ENCODE peak calls at places on chromosomes 4 and X, in five cellular contexts. One of them, this sample, is unnamed. For H3K9me3, the result is how much of the 10 kb centered on the place peaks cover.

GRCh38 chr4:73917081-73917501 is 47.9 kb downstream of the CXCL1 start:
- DNase-seq in AG04450: peak
- DNase-seq in SK-N-SH: no peak
- DNase-seq in lower lobe of right lung: no peak
- DNase-seq in pancreas: no peak
- DNase-seq in this sample: no peak

GRCh38 chr4:675980-676870 is 1.9 kb downstream of the MYL5 start:
- DNase-seq in AG04450: no peak
- DNase-seq in SK-N-SH: no peak
- DNase-seq in lower lobe of right lung: no peak
- DNase-seq in pancreas: no peak
- DNase-seq in this sample: no peak

GRCh38 chr4:59597536-59598232 is 1602.4 kb upstream of the ADGRL3 start:
- DNase-seq in AG04450: no peak
- DNase-seq in SK-N-SH: no peak
- DNase-seq in lower lobe of right lung: no peak
- DNase-seq in pancreas: no peak
- DNase-seq in this sample: no peak

GRCh38 chr4:6463311-6464289 is 8.8 kb downstream of the PPP2R2C start:
- DNase-seq in AG04450: no peak
- DNase-seq in SK-N-SH: no peak
- DNase-seq in lower lobe of right lung: no peak
- DNase-seq in pancreas: no peak
- DNase-seq in this sample: no peak

GRCh38 chr4:7761720-7762119 is 177.9 kb downstream of the AFAP1 start:
- DNase-seq in AG04450: no peak
- DNase-seq in SK-N-SH: peak
- DNase-seq in lower lobe of right lung: peak
- DNase-seq in pancreas: no peak
- DNase-seq in this sample: peak

GRCh38 chr4:4296283-4296846 is 6.3 kb downstream of the ZBTB49 start:
- DNase-seq in AG04450: no peak
- DNase-seq in SK-N-SH: no peak
- DNase-seq in lower lobe of right lung: no peak
- DNase-seq in pancreas: no peak
- DNase-seq in this sample: no peak

GRCh38 chr4:143358923-143359694 is 22.4 kb downstream of the GAB1 start:
- DNase-seq in AG04450: no peak
- DNase-seq in SK-N-SH: no peak
- DNase-seq in lower lobe of right lung: peak
- DNase-seq in pancreas: peak
- DNase-seq in this sample: no peak

GRCh38 chr4:170011921-170012628 is 14.1 kb downstream of the MFAP3L start:
- DNase-seq in AG04450: no peak
- DNase-seq in SK-N-SH: no peak
- DNase-seq in lower lobe of right lung: no peak
- DNase-seq in pancreas: no peak
- DNase-seq in this sample: no peak

GRCh38 chrX:45852884-45853283 is 652.2 kb upstream of the DIPK2B start:
- DNase-seq in AG04450: no peak
- DNase-seq in SK-N-SH: no peak
- DNase-seq in lower lobe of right lung: no peak
- DNase-seq in pancreas: no peak
- DNase-seq in this sample: no peak

GRCh38 chr4:7805533-7806079 is 134.1 kb downstream of the AFAP1 start:
- DNase-seq in AG04450: peak
- DNase-seq in SK-N-SH: no peak
- DNase-seq in lower lobe of right lung: peak
- DNase-seq in pancreas: peak
- DNase-seq in this sample: no peak

GRCh38 chr4:69536980-69537379 is 41.3 kb upstream of the UGT2B4 start:
- DNase-seq in AG04450: no peak
- DNase-seq in SK-N-SH: no peak
- DNase-seq in lower lobe of right lung: no peak
- DNase-seq in pancreas: no peak
- DNase-seq in this sample: no peak

GRCh38 chr4:56990109-56990508 is 11.4 kb downstream of the POLR2B start:
- DNase-seq in AG04450: no peak
- DNase-seq in SK-N-SH: no peak
- DNase-seq in lower lobe of right lung: no peak
- DNase-seq in pancreas: no peak
- DNase-seq in this sample: no peak

GRCh38 chr4:142091691-142092182 is 455.4 kb downstream of the IL15 start:
- DNase-seq in AG04450: peak
- DNase-seq in SK-N-SH: no peak
- DNase-seq in lower lobe of right lung: no peak
- DNase-seq in pancreas: no peak
- DNase-seq in this sample: peak

GRCh38 chr4:140802591-140802990 is 46.4 kb upstream of the TBC1D9 start:
- DNase-seq in AG04450: no peak
- DNase-seq in SK-N-SH: no peak
- DNase-seq in lower lobe of right lung: no peak
- DNase-seq in pancreas: no peak
- DNase-seq in this sample: no peak

GRCh38 chr4:1533501-1534064 is 127.3 kb upstream of the NKX1-1 start:
- DNase-seq in AG04450: no peak
- DNase-seq in SK-N-SH: no peak
- DNase-seq in lower lobe of right lung: peak
- DNase-seq in pancreas: no peak
- DNase-seq in this sample: peak

GRCh38 chr4:84032372-84032771 is 466.7 kb downstream of the NKX6-1 start:
- DNase-seq in AG04450: no peak
- DNase-seq in SK-N-SH: no peak
- DNase-seq in lower lobe of right lung: no peak
- DNase-seq in pancreas: no peak
- DNase-seq in this sample: no peak

GRCh38 chrX:132488819-132489255 is at the start of gene MBNL3:
- DNase-seq in AG04450: no peak
- DNase-seq in SK-N-SH: peak
- DNase-seq in lower lobe of right lung: peak
- DNase-seq in pancreas: peak
- DNase-seq in this sample: peak

GRCh38 chr4:37998225-37998624 is 38.0 kb downstream of the PTTG2 start:
- DNase-seq in AG04450: no peak
- DNase-seq in SK-N-SH: no peak
- DNase-seq in lower lobe of right lung: no peak
- DNase-seq in pancreas: no peak
- DNase-seq in this sample: no peak

GRCh38 chr4:163649557-163650091 is 155.1 kb downstream of the TMA16 start:
- DNase-seq in AG04450: no peak
- DNase-seq in SK-N-SH: no peak
- DNase-seq in lower lobe of right lung: no peak
- DNase-seq in pancreas: no peak
- DNase-seq in this sample: no peak

GRCh38 chr4:132958457-132959263 is 190.4 kb upstream of the PCDH10 start:
- DNase-seq in AG04450: no peak
- DNase-seq in SK-N-SH: no peak
- DNase-seq in lower lobe of right lung: no peak
- DNase-seq in pancreas: no peak
- DNase-seq in this sample: no peak

GRCh38 chrX:84909151-84909550 is 94.5 kb upstream of the APOOL start:
- DNase-seq in AG04450: no peak
- DNase-seq in SK-N-SH: no peak
- DNase-seq in lower lobe of right lung: no peak
- DNase-seq in pancreas: no peak
- DNase-seq in this sample: no peak

GRCh38 chrX:63488546-63489373 is 137.6 kb upstream of the SPIN4 start:
- DNase-seq in AG04450: no peak
- DNase-seq in SK-N-SH: no peak
- DNase-seq in lower lobe of right lung: no peak
- DNase-seq in pancreas: no peak
- DNase-seq in this sample: no peak

GRCh38 chr4:7007944-7008343 is 35.2 kb upstream of the TADA2B start:
- DNase-seq in AG04450: no peak
- DNase-seq in SK-N-SH: no peak
- DNase-seq in lower lobe of right lung: no peak
- DNase-seq in pancreas: no peak
- DNase-seq in this sample: no peak

GRCh38 chrX:44459501-44459900 is 83.2 kb downstream of the FUNDC1 start:
- DNase-seq in AG04450: no peak
- DNase-seq in SK-N-SH: no peak
- DNase-seq in lower lobe of right lung: no peak
- DNase-seq in pancreas: no peak
- DNase-seq in this sample: no peak

GRCh38 chrX:44462851-44463250 is 79.8 kb downstream of the FUNDC1 start:
- DNase-seq in AG04450: no peak
- DNase-seq in SK-N-SH: no peak
- DNase-seq in lower lobe of right lung: no peak
- DNase-seq in pancreas: peak
- DNase-seq in this sample: peak
- H3K9me3 ChIP-seq in AG04450: under half
- H3K9me3 ChIP-seq in SK-N-SH: under half
- H3K9me3 ChIP-seq in lower lobe of right lung: under half
- H3K9me3 ChIP-seq in pancreas: under half
- H3K9me3 ChIP-seq in this sample: under half

GRCh38 chr4:159273841-159274240 is 171.0 kb downstream of the RAPGEF2 start:
- DNase-seq in AG04450: no peak
- DNase-seq in SK-N-SH: no peak
- DNase-seq in lower lobe of right lung: no peak
- DNase-seq in pancreas: no peak
- DNase-seq in this sample: no peak
- H3K27ac ChIP-seq in AG04450: no peak
- H3K27ac ChIP-seq in SK-N-SH: no peak
- H3K27ac ChIP-seq in lower lobe of right lung: no peak
- H3K27ac ChIP-seq in pancreas: no peak
- H3K27ac ChIP-seq in this sample: peak

GRCh38 chr4:9762823-9763475 is 18.5 kb upstream of the DRD5 start:
- DNase-seq in AG04450: peak
- DNase-seq in SK-N-SH: peak
- DNase-seq in lower lobe of right lung: no peak
- DNase-seq in pancreas: peak
- DNase-seq in this sample: peak
- TF ChIP-seq CTCF in AG04450: peak
- TF ChIP-seq CTCF in SK-N-SH: peak
- TF ChIP-seq CTCF in lower lobe of right lung: peak
- TF ChIP-seq CTCF in pancreas: peak
- TF ChIP-seq CTCF in this sample: peak

GRCh38 chrX:362351-362750 is 24.4 kb downstream of the PPP2R3B start:
- DNase-seq in AG04450: no peak
- DNase-seq in SK-N-SH: no peak
- DNase-seq in lower lobe of right lung: no peak
- DNase-seq in pancreas: no peak
- DNase-seq in this sample: no peak

GRCh38 chrX:363621-364375 is 22.9 kb downstream of the PPP2R3B start:
- DNase-seq in AG04450: no peak
- DNase-seq in SK-N-SH: no peak
- DNase-seq in lower lobe of right lung: no peak
- DNase-seq in pancreas: no peak
- DNase-seq in this sample: no peak

GRCh38 chrX:360496-361150 is 26.1 kb downstream of the PPP2R3B start:
- DNase-seq in AG04450: no peak
- DNase-seq in SK-N-SH: no peak
- DNase-seq in lower lobe of right lung: no peak
- DNase-seq in pancreas: no peak
- DNase-seq in this sample: no peak

GRCh38 chrX:362937-363620 is 23.6 kb downstream of the PPP2R3B start:
- DNase-seq in AG04450: no peak
- DNase-seq in SK-N-SH: no peak
- DNase-seq in lower lobe of right lung: no peak
- DNase-seq in pancreas: no peak
- DNase-seq in this sample: no peak

DNA sequence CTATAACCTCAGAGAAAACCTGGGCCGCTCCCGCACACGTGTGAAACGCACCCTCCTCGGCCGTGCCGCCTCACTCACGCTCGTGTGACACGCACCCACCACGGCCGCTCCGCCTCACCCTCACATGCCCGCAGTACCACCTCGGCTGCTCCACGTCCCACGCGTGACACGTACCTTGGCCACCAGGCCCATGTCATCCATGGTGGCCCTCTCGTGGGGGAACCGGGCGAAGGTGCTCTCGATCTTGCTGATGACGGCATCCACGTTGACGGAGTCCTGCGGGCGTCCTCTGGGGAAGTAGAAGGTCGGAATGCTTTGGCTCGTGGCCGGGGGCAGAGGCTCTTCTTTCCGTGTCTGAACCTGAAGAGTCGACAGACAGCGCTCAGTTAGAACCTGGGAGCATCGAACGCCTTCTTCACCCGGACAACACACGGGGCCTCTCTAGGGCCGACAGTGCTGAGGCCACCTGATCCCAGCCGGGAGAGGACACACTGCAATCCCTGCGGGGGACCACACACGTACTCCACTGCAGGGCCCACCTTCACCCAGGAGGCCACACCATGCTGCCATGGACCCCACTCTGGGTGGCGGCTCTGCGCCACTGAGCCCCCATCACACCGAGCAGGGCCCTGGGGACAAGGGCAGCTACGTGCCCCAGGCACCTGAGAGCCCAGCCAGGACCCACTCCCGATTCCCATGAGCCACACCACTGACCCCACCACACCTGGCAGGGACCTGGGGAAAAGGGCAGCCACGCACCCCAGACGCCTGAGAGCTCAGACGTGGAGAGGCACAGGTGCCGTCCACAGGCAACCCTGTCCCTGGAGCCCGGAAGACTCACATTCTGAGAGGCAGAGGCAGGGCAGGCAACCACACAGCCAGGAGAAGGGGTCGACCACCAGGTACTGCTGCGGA is 25.2 kb downstream of the PPP2R3B start:
- DNase-seq in AG04450: no peak
- DNase-seq in SK-N-SH: no peak
- DNase-seq in lower lobe of right lung: no peak
- DNase-seq in pancreas: no peak
- DNase-seq in this sample: no peak
- H3K9me3 ChIP-seq in AG04450: half or more
- H3K9me3 ChIP-seq in SK-N-SH: under half
- H3K9me3 ChIP-seq in lower lobe of right lung: under half
- H3K9me3 ChIP-seq in pancreas: under half
- H3K9me3 ChIP-seq in this sample: under half

GRCh38 chr4:183469936-183470335 is 25.5 kb downstream of the CDKN2AIP start:
- DNase-seq in AG04450: no peak
- DNase-seq in SK-N-SH: no peak
- DNase-seq in lower lobe of right lung: no peak
- DNase-seq in pancreas: no peak
- DNase-seq in this sample: no peak
- H3K27ac ChIP-seq in AG04450: no peak
- H3K27ac ChIP-seq in SK-N-SH: no peak
- H3K27ac ChIP-seq in lower lobe of right lung: no peak
- H3K27ac ChIP-seq in pancreas: no peak
- H3K27ac ChIP-seq in this sample: no peak

DNA sequence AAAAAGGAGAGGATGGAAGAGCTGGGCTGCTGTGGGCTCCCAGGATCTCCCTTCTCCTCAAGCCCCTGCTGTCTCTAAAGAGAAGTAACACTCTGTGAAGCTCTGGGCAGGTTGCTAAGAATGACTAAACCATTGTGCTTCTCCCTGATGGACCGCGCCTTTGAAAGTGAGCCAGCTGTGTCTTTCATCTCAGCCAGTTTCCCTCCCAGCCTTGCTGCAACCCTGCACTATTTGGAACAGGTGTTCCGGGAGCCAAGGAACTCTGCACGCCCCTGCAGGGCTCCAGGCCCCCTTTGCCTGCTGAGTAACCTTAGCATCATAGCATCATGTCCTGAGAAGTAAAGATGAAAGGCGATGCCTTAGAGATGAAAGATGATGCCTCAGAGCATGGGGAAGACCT is 39.7 kb downstream of the SMIM20 start:
- DNase-seq in AG04450: peak
- DNase-seq in SK-N-SH: no peak
- DNase-seq in lower lobe of right lung: no peak
- DNase-seq in pancreas: no peak
- DNase-seq in this sample: no peak
- TF ChIP-seq CTCF in AG04450: peak
- TF ChIP-seq CTCF in SK-N-SH: no peak
- TF ChIP-seq CTCF in lower lobe of right lung: no peak
- TF ChIP-seq CTCF in pancreas: no peak
- TF ChIP-seq CTCF in this sample: no peak

This sample was measured in heart right ventricle.